ENCODE peak calls at places on chromosomes 4 and X, in nine cellular contexts. D is fibroblast of lung, M is Karpas-422, E is IMR-90, T is H9, C is K562, A is neuronal stem cell, V is HCT116, Q is HepG2. F is an unnamed sample. For H3K9me3, the result is how much of the 10 kb centered on the place peaks cover.

GRCh38 chrX:95076449-95076848 is 1402.4 kb downstream of the FAM133A start:
- DNase-seq in D (peak), M (peak), E (peak), T (no peak), C (peak), A (peak), V (no peak), Q (peak), F (no peak)

GRCh38 chr4:78057135-78057599 is at the start of gene FRAS1:
- DNase-seq in D (peak), M (no peak), E (no peak), T (peak), C (no peak), A (peak), V (no peak), Q (peak), F (peak)

GRCh38 chrX:101595739-101596419 is 21.9 kb downstream of the ARMCX6 start:
- DNase-seq in D (peak), M (peak), E (peak), T (peak), C (peak), A (peak), V (peak), Q (peak), F (peak)

GRCh38 chr4:71254451-71255012 is 84.3 kb upstream of the SLC4A4 start:
- DNase-seq in D (no peak), M (no peak), E (no peak), T (no peak), C (no peak), A (no peak), V (no peak), Q (no peak), F (no peak)

GRCh38 chr4:118736867-118737266 is 51.7 kb downstream of the METTL14 start:
- DNase-seq in D (no peak), M (no peak), E (no peak), T (no peak), C (no peak), A (no peak), V (no peak), Q (no peak), F (no peak)

GRCh38 chrX:45445745-45446412 is 245.2 kb upstream of the DIPK2B start:
- DNase-seq in D (peak), M (no peak), E (peak), T (no peak), C (no peak), A (no peak), V (peak), Q (no peak), F (peak)

GRCh38 chr4:24642941-24643628 is 58.7 kb upstream of the DHX15 start:
- DNase-seq in D (peak), M (no peak), E (peak), T (no peak), C (no peak), A (no peak), V (no peak), Q (peak), F (peak)

GRCh38 chr4:37946503-37947179 is 13.6 kb upstream of the PTTG2 start:
- DNase-seq in D (no peak), M (no peak), E (no peak), T (no peak), C (no peak), A (no peak), V (no peak), Q (no peak), F (no peak)

GRCh38 chr4:151866266-151866918 is 105.6 kb upstream of the GATB start:
- DNase-seq in D (peak), M (no peak), E (no peak), T (no peak), C (no peak), A (no peak), V (no peak), Q (no peak), F (peak)

GRCh38 chrX:135384161-135384836 is 37.4 kb upstream of the SMIM10L2A start:
- DNase-seq in D (no peak), M (no peak), E (no peak), T (no peak), C (no peak), A (no peak), V (no peak), Q (no peak), F (no peak)

GRCh38 chr4:97720869-97721432 is 422.3 kb downstream of the STPG2 start:
- DNase-seq in D (peak), M (no peak), E (no peak), T (no peak), C (no peak), A (no peak), V (peak), Q (peak), F (peak)

GRCh38 chrX:65587616-65588526 is 53.3 kb upstream of the LAS1L start:
- DNase-seq in D (peak), M (no peak), E (peak), T (no peak), C (peak), A (no peak), V (no peak), Q (no peak), F (no peak)

GRCh38 chr4:169236901-169237626 is 33.7 kb downstream of the SH3RF1 start:
- DNase-seq in D (no peak), M (no peak), E (no peak), T (no peak), C (no peak), A (no peak), V (no peak), Q (no peak), F (no peak)

GRCh38 chrX:137858106-137858505 is 292.2 kb downstream of the ZIC3 start:
- DNase-seq in D (no peak), M (no peak), E (no peak), T (no peak), C (no peak), A (no peak), V (no peak), Q (no peak), F (no peak)

GRCh38 chr4:146018247-146018646 is 79.6 kb upstream of the ZNF827 start:
- DNase-seq in D (no peak), M (peak), E (no peak), T (no peak), C (no peak), A (no peak), V (no peak), Q (no peak), F (no peak)

GRCh38 chrX:20197641-20198210 is 56.1 kb upstream of the EIF1AX start:
- DNase-seq in D (peak), M (no peak), E (peak), T (no peak), C (no peak), A (no peak), V (no peak), Q (no peak), F (peak)

GRCh38 chr4:6839579-6839978 is 57.1 kb downstream of the KIAA0232 start:
- DNase-seq in D (no peak), M (no peak), E (no peak), T (no peak), C (no peak), A (no peak), V (no peak), Q (no peak), F (no peak)

GRCh38 chr4:55356991-55357461 is 11.0 kb downstream of the SRD5A3 start:
- DNase-seq in D (peak), M (no peak), E (peak), T (no peak), C (no peak), A (no peak), V (no peak), Q (peak), F (peak)

GRCh38 chr4:107599841-107600240 is 120.2 kb downstream of the PAPSS1 start:
- DNase-seq in D (peak), M (no peak), E (no peak), T (no peak), C (no peak), A (no peak), V (no peak), Q (no peak), F (peak)

GRCh38 chr4:92091335-92091734 is 212.4 kb upstream of the GRID2 start:
- DNase-seq in D (no peak), M (peak), E (no peak), T (peak), C (no peak), A (no peak), V (no peak), Q (peak), F (no peak)

GRCh38 chrX:50100188-50100587 is 100.6 kb downstream of the AKAP4 start:
- DNase-seq in D (no peak), M (peak), E (no peak), T (no peak), C (peak), A (no peak), V (no peak), Q (peak), F (no peak)

GRCh38 chrX:9923357-9923756 is 43.8 kb upstream of the CLDN34 start:
- DNase-seq in D (no peak), M (no peak), E (no peak), T (no peak), C (no peak), A (no peak), V (no peak), Q (no peak), F (no peak)

GRCh38 chr4:71872767-71873422 is 89.0 kb upstream of the GC start:
- DNase-seq in D (no peak), M (no peak), E (no peak), T (no peak), C (no peak), A (no peak), V (no peak), Q (no peak), F (no peak)

GRCh38 chr4:138055890-138056289 is 186.3 kb downstream of the SLC7A11 start:
- DNase-seq in D (peak), M (no peak), E (peak), T (no peak), C (no peak), A (no peak), V (no peak), Q (no peak), F (peak)

GRCh38 chr4:143082698-143083097 is 102.0 kb upstream of the USP38 start:
- DNase-seq in D (no peak), M (no peak), E (no peak), T (no peak), C (no peak), A (no peak), V (no peak), Q (no peak), F (no peak)

GRCh38 chr4:80336582-80336981 is 1.1 kb downstream of the CFAP299 start:
- DNase-seq in D (peak), M (peak), E (peak), T (peak), C (peak), A (peak), V (peak), Q (peak), F (peak)

GRCh38 chrX:106902684-106903083 is 457 bp downstream of the RIPPLY1 start:
- DNase-seq in D (no peak), M (no peak), E (no peak), T (no peak), C (no peak), A (no peak), V (no peak), Q (peak), F (no peak)

GRCh38 chr4:166308589-166308988 is 435.6 kb downstream of the TLL1 start:
- DNase-seq in D (no peak), M (no peak), E (no peak), T (no peak), C (no peak), A (no peak), V (no peak), Q (no peak), F (no peak)

GRCh38 chrX:154714925-154715324 is 36.0 kb downstream of the GAB3 start:
- DNase-seq in D (no peak), M (peak), E (peak), T (peak), C (peak), A (peak), V (peak), Q (peak), F (no peak)

GRCh38 chr4:67713531-67714247 is 12.7 kb upstream of the UBA6 start:
- DNase-seq in D (peak), M (no peak), E (peak), T (no peak), C (peak), A (no peak), V (no peak), Q (no peak), F (peak)

GRCh38 chr4:82748176-82748575 is 50.4 kb downstream of the SCD5 start:
- DNase-seq in D (peak), M (no peak), E (peak), T (no peak), C (no peak), A (no peak), V (no peak), Q (no peak), F (peak)

DNA sequence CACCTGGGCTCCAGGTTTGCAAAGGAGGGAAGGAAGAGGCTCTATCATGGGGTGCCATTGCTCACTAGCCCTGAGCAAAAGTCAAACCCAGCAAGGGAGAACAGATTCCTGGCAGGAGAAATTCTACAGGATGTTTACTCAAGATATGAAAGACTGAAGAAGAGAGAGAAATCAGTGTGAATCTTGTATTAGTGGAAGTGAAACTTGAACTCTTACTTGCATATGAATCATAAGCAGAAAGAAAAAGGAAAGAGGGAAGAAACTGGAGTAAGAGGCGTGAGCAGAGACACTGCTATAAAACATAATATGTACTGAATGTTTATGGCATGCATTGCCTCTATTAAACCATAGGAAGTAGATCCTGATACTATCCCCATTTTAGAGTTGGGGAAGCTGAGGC is 60.9 kb downstream of the C4orf46 start:
- DNase-seq in D (peak), M (no peak), E (peak), T (no peak), C (no peak), A (no peak), V (no peak), Q (no peak), F (peak)
- H2AFZ ChIP-seq in D (no peak), M (no peak), E (no peak), T (no peak), C (no peak), A (no peak), V (no peak), Q (no peak), F (no peak)

DNA sequence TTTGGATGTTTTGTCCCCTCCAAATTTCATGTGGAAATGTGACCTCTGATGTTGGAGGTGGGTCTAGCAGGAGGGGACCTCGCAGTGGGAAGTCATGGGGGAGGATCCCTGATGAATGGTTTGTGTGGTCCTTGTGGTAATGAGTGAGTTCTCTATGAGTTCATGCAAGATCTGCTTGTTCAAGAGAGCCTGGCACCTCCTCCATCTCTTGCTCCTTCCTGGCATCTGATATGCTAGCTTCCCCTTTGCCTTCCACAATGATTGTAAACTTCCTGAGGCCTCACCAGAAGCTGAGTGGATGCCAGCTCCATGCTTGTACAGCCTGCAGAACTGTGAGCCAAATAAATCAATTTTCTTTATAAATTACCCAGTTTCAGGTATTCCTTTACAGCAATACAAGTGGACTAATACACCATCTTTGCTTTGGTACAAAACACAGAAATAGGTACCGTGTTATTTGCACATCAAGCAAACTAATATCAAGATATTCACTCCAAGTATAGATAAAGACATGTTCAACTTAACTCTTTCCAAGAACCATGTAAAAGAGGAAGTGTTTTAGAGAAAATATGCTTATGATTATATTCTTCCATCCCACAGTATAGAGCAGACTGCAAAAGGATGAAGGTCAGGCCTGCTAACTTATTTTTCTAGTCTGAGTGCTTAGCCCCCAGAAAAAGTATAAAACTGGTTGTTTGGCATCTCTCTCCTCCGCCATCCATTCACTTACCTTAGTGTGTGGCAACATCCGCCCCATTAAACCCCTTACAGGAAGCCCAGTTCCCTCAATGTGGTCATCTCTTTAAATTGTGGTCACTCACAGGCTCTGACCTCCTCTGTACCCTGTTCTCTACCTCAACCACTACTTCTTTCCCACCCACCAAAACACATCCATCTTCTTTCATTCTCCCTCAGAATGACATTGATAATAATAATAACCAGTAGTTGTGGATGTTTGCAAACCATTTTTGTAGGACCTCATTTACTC is 6.7 kb downstream of the ARAP2 start:
- DNase-seq in D (no peak), M (no peak), E (no peak), T (no peak), C (no peak), A (no peak), V (no peak), Q (no peak), F (no peak)
- H3K9me3 ChIP-seq in D (under half), M (under half), E (under half), T (under half), C (under half), A (under half), V (under half), Q (under half), F (under half)

GRCh38 chrX:38803609-38804480 is 2.6 kb downstream of the MID1IP1 start:
- DNase-seq in D (peak), M (no peak), E (peak), T (peak), C (peak), A (peak), V (peak), Q (peak), F (peak)
- H2AFZ ChIP-seq in D (no peak), M (no peak), E (peak), T (no peak), C (peak), A (peak), V (no peak), Q (no peak), F (peak)

DNA sequence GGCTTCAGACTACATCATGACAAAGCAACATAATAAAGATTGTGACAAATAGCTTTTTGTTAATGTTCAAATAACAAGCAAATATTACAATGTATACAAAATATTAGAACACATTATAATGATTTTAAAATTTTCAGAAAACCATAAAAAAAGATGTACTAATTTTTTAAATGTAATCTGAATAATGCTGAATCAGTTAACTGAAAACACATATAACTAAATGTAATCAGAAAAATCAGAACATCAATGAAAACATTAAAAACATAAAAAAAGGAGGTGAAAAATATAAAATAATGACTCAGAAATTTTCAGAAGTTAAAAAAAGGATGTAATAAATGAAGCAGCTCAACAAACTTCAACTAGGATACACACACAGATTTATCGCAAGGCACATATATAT is 53.5 kb downstream of the ZNF721 start:
- DNase-seq in D (no peak), M (no peak), E (no peak), T (no peak), C (no peak), A (no peak), V (no peak), Q (no peak), F (no peak)
- H3K9me3 ChIP-seq in D (under half), M (half or more), E (half or more), T (half or more), C (half or more), A (under half), V (half or more), Q (half or more), F (under half)

GRCh38 chrX:40570346-40571093 is 10.2 kb upstream of the ATP6AP2 start:
- DNase-seq in D (no peak), M (no peak), E (no peak), T (no peak), C (no peak), A (no peak), V (no peak), Q (no peak), F (no peak)
- H2AFZ ChIP-seq in D (no peak), M (peak), E (no peak), T (no peak), C (peak), A (peak), V (no peak), Q (no peak), F (no peak)

DNA sequence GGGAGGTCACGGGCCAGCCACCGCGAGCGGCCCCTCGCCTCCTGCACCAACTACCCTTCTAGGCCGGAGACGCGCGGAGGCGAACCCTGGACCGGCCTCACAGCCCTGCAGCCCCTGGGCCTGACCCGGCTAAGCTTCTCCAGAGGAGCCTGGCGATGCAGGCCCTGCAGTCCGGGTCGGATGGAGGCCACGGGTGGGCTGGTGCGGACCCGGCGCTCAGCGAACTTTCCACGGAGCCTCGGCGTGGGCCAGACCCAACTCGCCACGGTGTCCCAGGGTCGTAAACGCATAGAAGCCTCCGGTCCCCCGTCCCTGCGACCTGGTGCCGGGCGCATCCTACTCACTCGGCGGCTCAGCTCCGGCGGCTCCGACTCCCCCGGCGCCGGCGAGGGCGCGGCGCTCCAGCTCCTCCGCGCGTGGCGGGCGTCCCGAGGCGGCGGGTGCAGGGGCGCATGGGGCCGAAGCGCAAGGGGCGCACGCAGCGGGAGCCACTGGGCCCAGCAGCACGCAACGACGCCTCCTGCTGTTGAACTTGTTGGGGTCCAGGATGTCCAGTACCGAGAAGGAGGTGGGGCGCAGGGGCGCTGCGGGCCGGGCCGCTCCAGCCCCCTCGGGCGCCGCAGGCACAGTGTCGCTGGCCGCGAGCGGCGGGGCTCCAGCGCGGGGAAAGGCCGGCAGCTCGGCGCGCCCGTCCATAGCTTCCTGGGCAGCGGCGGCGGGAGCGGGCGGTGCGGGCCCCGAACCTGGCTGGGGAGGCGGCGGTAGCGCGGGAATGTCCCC is 416 bp downstream of the NKX1-1 start:
- DNase-seq in D (no peak), M (no peak), E (no peak), T (peak), C (no peak), A (no peak), V (no peak), Q (no peak), F (no peak)
- H3K9me3 ChIP-seq in D (under half), M (under half), E (under half), T (under half), C (under half), A (under half), V (under half), Q (under half), F (under half)

DNA sequence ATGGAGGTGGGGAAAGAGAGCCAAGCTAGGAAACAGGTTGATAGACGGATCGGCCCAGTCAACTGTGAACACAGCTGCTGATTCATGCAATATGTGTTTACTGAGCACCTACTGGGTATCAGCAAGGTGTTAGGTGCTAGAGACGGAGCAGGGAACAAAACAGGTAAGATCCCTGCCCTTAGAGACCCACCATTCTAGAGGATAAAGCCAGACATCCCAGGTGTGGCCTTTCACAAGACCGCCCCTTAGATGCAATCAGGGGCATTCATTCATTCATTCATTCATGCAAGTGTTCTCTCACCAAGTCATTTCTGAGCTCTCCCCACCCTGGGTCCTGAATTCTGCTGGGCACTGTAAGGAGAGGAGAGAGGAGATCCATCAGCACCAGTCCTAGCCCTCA is 20.2 kb upstream of the MTM1 start:
- DNase-seq in D (no peak), M (no peak), E (no peak), T (no peak), C (no peak), A (no peak), V (no peak), Q (no peak), F (no peak)
- H2AFZ ChIP-seq in D (no peak), M (peak), E (peak), T (no peak), C (peak), A (no peak), V (no peak), Q (peak), F (peak)